ENCODE peak calls at places on chromosome 22, in nine cellular contexts. J is upper lobe of right lung; S is ACHN; V is naive thymus-derived CD4-positive, alpha-beta T cell; Y is heart left ventricle; X is renal cortical epithelial cell; E is GM13976; U is memory B cell; W is NCI-H446. K is an unnamed sample.

GRCh38 chr22:43726296-43726695 is 85.8 kb downstream of the EFCAB6 start:
- DNase-seq in Y (no peak), E (no peak), W (no peak), J (no peak), X (no peak), S (no peak), V (no peak), U (no peak), K (no peak)

GRCh38 chr22:44429941-44430587 is 68.0 kb downstream of the RTL6 start:
- DNase-seq in U (no peak), W (no peak), J (peak), X (no peak), E (no peak), Y (no peak), V (no peak), S (no peak), K (no peak)

GRCh38 chr22:31206896-31207687 is 5.0 kb upstream of the LIMK2 start:
- DNase-seq in E (no peak), J (peak), X (peak), S (no peak), W (no peak), U (no peak), V (no peak), Y (peak), K (no peak)

GRCh38 chr22:46250783-46251125 is 661 bp upstream of the CDPF1 start:
- DNase-seq in X (no peak), Y (no peak), U (no peak), J (no peak), V (no peak), W (no peak), E (no peak), S (no peak), K (no peak)

GRCh38 chr22:27460596-27461347 is 340.8 kb downstream of the MN1 start:
- DNase-seq in W (no peak), E (no peak), X (no peak), V (no peak), S (no peak), Y (no peak), J (no peak), U (no peak), K (no peak)

GRCh38 chr22:36355362-36355761 is 32.4 kb downstream of the MYH9 start:
- DNase-seq in Y (no peak), W (no peak), X (no peak), S (no peak), E (peak), J (no peak), U (no peak), V (no peak), K (no peak)

GRCh38 chr22:33271390-33272161 is 213.4 kb upstream of the SYN3 start:
- DNase-seq in Y (peak), E (peak), X (peak), V (no peak), S (no peak), W (no peak), U (peak), J (no peak), K (no peak)

GRCh38 chr22:19943665-19944026 is 2.0 kb upstream of the TXNRD2 start:
- DNase-seq in J (peak), W (no peak), V (no peak), Y (no peak), U (no peak), X (peak), S (peak), E (no peak), K (no peak)

GRCh38 chr22:36856121-36856791 is 4.5 kb upstream of the NCF4 start:
- DNase-seq in J (peak), U (peak), E (peak), Y (peak), V (peak), S (peak), W (peak), X (peak), K (peak)

GRCh38 chr22:45930324-45930723 is 46.6 kb downstream of the WNT7B start:
- DNase-seq in S (no peak), W (no peak), V (no peak), E (no peak), Y (no peak), J (no peak), X (no peak), U (no peak), K (no peak)

GRCh38 chr22:43478621-43479285 is 66.9 kb downstream of the MPPED1 start:
- DNase-seq in S (no peak), J (no peak), V (no peak), X (no peak), U (no peak), E (no peak), W (no peak), Y (no peak), K (no peak)

GRCh38 chr22:40383905-40384304 is 13.5 kb downstream of the SGSM3 start:
- DNase-seq in S (no peak), V (no peak), W (no peak), X (no peak), Y (no peak), J (no peak), E (no peak), U (no peak), K (no peak)

GRCh38 chr22:50528682-50529415 is 963 bp downstream of the TYMP start:
- DNase-seq in X (no peak), V (no peak), S (no peak), J (no peak), Y (peak), E (no peak), W (no peak), U (no peak), K (no peak)

GRCh38 chr22:46256358-46256958 is 6.4 kb upstream of the CDPF1 start:
- DNase-seq in U (no peak), W (no peak), Y (no peak), V (no peak), X (no peak), J (no peak), S (no peak), E (no peak), K (no peak)

GRCh38 chr22:42294034-42294985 is 23.9 kb upstream of the TCF20 start:
- DNase-seq in X (peak), Y (no peak), E (no peak), V (peak), W (peak), S (peak), J (peak), U (no peak), K (peak)

GRCh38 chr22:36540867-36541642 is 12.1 kb upstream of the EIF3D start:
- DNase-seq in W (no peak), S (peak), V (no peak), Y (peak), U (no peak), J (no peak), X (peak), E (no peak), K (no peak)

GRCh38 chr22:36224245-36224644 is 15.1 kb downstream of the APOL2 start:
- DNase-seq in W (no peak), U (no peak), S (no peak), Y (no peak), E (no peak), J (no peak), X (peak), V (no peak), K (no peak)

GRCh38 chr22:23263651-23264555 is 83.6 kb downstream of the BCR start:
- DNase-seq in U (peak), J (no peak), V (peak), X (peak), Y (no peak), S (peak), E (no peak), W (no peak), K (peak)

K was measured in dermis microvascular lymphatic vessel endothelial cell.